ENCODE peak calls at places on chromosome 14, in seven cellular contexts. W is uterus; M is amygdala; L is H4; U is stimulated activated CD8-positive, alpha-beta memory T cell treated with anti-CD3 and anti-CD28 coated beads, Interleukin-12 subunit alpha, Interleukin-12 subunit beta, amount 100 ng/mL, for 4 hours; X is T-helper 2 cell; T is WTC11. Y is an unnamed sample.
A peak's percentile ranks its signal among the peaks of the same experiment; 100 is the strongest.

GRCh38 chr14:23301969-23302289 is 730 bp downstream of the PPP1R3E start:
- DNase-seq in X (peak; percentile 62), L (no peak), M (no peak), W (no peak), U (no peak), T (no peak), Y (no peak)

GRCh38 chr14:61077946-61078738 is 97.1 kb downstream of the SLC38A6 start:
- DNase-seq in M (no peak), U (no peak), L (no peak), W (no peak), X (no peak), T (no peak), Y (no peak)

GRCh38 chr14:28773176-28773575 is 6.6 kb downstream of the FOXG1 start:
- DNase-seq in M (no peak), X (no peak), L (peak; percentile 25), W (no peak), T (no peak), U (no peak), Y (no peak)

GRCh38 chr14:103594265-103594664 is 31.5 kb downstream of the COA8 start:
- DNase-seq in T (peak; percentile 24), W (no peak), X (no peak), U (no peak), M (peak; percentile 61), L (peak; percentile 56), Y (peak; percentile 53)

GRCh38 chr14:61526405-61527312 is 168.7 kb upstream of the HIF1A start:
- DNase-seq in W (no peak), M (no peak), U (no peak), X (no peak), T (no peak), L (no peak), Y (no peak)

GRCh38 chr14:78075033-78075432 is 95.1 kb upstream of the NRXN3 start:
- DNase-seq in M (no peak), X (no peak), U (no peak), W (no peak), L (no peak), T (no peak), Y (no peak)

GRCh38 chr14:59189281-59189821 is 884 bp downstream of the DAAM1 start:
- DNase-seq in M (no peak), T (peak; percentile 15), X (no peak), U (peak; percentile 15), L (no peak), W (peak; percentile 43), Y (peak; percentile 13)

GRCh38 chr14:76551116-76551515 is 175.2 kb downstream of the ESRRB start:
- DNase-seq in U (no peak), W (no peak), X (no peak), T (no peak), L (no peak), M (no peak), Y (no peak)

GRCh38 chr14:66624319-66624937 is 116.5 kb downstream of the GPHN start:
- DNase-seq in W (no peak), U (no peak), X (no peak), M (peak; percentile 15), T (peak; percentile 62), L (peak; percentile 59), Y (peak; percentile 67)

GRCh38 chr14:44960146-44960545 is 1.6 kb downstream of the KLHL28 start:
- DNase-seq in L (no peak), U (no peak), M (no peak), W (no peak), T (no peak), X (no peak), Y (no peak)

GRCh38 chr14:60905930-60906329 is 74.9 kb downstream of the TRMT5 start:
- DNase-seq in L (no peak), M (no peak), U (no peak), W (no peak), X (no peak), T (no peak), Y (no peak)

GRCh38 chr14:64965356-64966000 is 6.7 kb downstream of the RAB15 start:
- DNase-seq in T (no peak), L (no peak), X (no peak), M (no peak), U (no peak), W (no peak), Y (no peak)

Y was measured in iPS-NIHi11.